ENCODE peak calls at places on chromosomes 6 and 20, in ten cellular contexts. M is heart left ventricle; A is right atrium auricular region; J is ascending aorta; E is H9; I is ovary; P is CD8-positive, alpha-beta T cell; V is adrenal gland; H is left lung; U is psoas muscle. W is an unnamed sample. For H3K9me3 and H3K4me1, the result is how much of the 10 kb centered on the place peaks cover.

GRCh38 chr6:127959869-127960268 is 59.0 kb upstream of the THEMIS start:
- DNase-seq in M (no peak), A (no peak), J (no peak), E (no peak), I (no peak), P (no peak), V (no peak), H (no peak), U (no peak), W (no peak)

GRCh38 chr6:1771324-1771723 is 161.6 kb downstream of the FOXC1 start:
- DNase-seq in M (no peak), A (no peak), J (no peak), E (no peak), I (no peak), P (peak), V (no peak), H (no peak), U (no peak), W (no peak)

GRCh38 chr6:140208286-140208685 is 833.8 kb upstream of the CITED2 start:
- DNase-seq in M (no peak), A (no peak), J (no peak), E (no peak), I (no peak), P (no peak), V (no peak), H (no peak), U (no peak), W (no peak)

GRCh38 chr20:52996130-52996529 is 24.0 kb downstream of the TSHZ2 start:
- DNase-seq in M (no peak), A (no peak), J (no peak), E (no peak), I (no peak), P (no peak), V (no peak), H (no peak), U (no peak), W (no peak)

GRCh38 chr20:4794846-4795245 is 73.1 kb downstream of the PRND start:
- DNase-seq in M (no peak), A (no peak), J (no peak), E (no peak), I (no peak), P (no peak), V (no peak), H (no peak), U (no peak), W (no peak)

GRCh38 chr6:123117145-123117908 is 121.3 kb downstream of the CLVS2 start:
- DNase-seq in M (no peak), A (no peak), J (no peak), E (no peak), I (no peak), P (no peak), V (no peak), H (no peak), U (no peak), W (no peak)

GRCh38 chr20:53983401-53983800 is 87.0 kb downstream of the BCAS1 start:
- DNase-seq in M (no peak), A (no peak), J (no peak), E (no peak), I (no peak), P (no peak), V (no peak), H (no peak), U (no peak), W (no peak)

GRCh38 chr6:119172813-119173212 is 94.3 kb upstream of the FAM184A start:
- DNase-seq in M (no peak), A (no peak), J (no peak), E (no peak), I (no peak), P (no peak), V (no peak), H (no peak), U (no peak), W (no peak)

GRCh38 chr6:107180114-107180513 is 64.8 kb upstream of the BEND3 start:
- DNase-seq in M (no peak), A (no peak), J (no peak), E (no peak), I (no peak), P (no peak), V (no peak), H (no peak), U (no peak), W (no peak)

GRCh38 chr6:100172322-100172713 is 178.3 kb upstream of the MCHR2 start:
- DNase-seq in M (no peak), A (no peak), J (no peak), E (no peak), I (no peak), P (no peak), V (no peak), H (no peak), U (no peak), W (no peak)

GRCh38 chr20:45959126-45959525 is 12.9 kb downstream of the ZNF335 start:
- DNase-seq in M (no peak), A (no peak), J (peak), E (peak), I (no peak), P (no peak), V (peak), H (peak), U (peak), W (no peak)

GRCh38 chr20:37471741-37472235 is 49.3 kb upstream of the NNAT start:
- DNase-seq in M (no peak), A (no peak), J (peak), E (no peak), I (no peak), P (no peak), V (no peak), H (no peak), U (no peak), W (no peak)

GRCh38 chr20:5731753-5732366 is 18.3 kb upstream of the SHLD1 start:
- DNase-seq in M (no peak), A (no peak), J (no peak), E (no peak), I (no peak), P (no peak), V (no peak), H (no peak), U (no peak), W (no peak)

GRCh38 chr6:158323561-158323958 is 11.3 kb downstream of the TULP4 start:
- DNase-seq in M (no peak), A (no peak), J (no peak), E (no peak), I (no peak), P (no peak), V (no peak), H (no peak), U (no peak), W (no peak)

GRCh38 chr6:165468836-165469235 is 159.4 kb upstream of the C6orf118 start:
- DNase-seq in M (no peak), A (no peak), J (no peak), E (no peak), I (no peak), P (no peak), V (no peak), H (no peak), U (no peak), W (no peak)

GRCh38 chr20:46605978-46606816 is 45.1 kb downstream of the SLC13A3 start:
- DNase-seq in M (no peak), A (no peak), J (no peak), E (no peak), I (no peak), P (no peak), V (no peak), H (no peak), U (no peak), W (no peak)

GRCh38 chr6:149233056-149233715 is 84.3 kb upstream of the TAB2 start:
- DNase-seq in M (no peak), A (no peak), J (no peak), E (no peak), I (no peak), P (peak), V (no peak), H (no peak), U (no peak), W (no peak)

GRCh38 chr20:2387180-2387577 is 6.5 kb downstream of the TGM6 start:
- DNase-seq in M (no peak), A (no peak), J (peak), E (peak), I (no peak), P (peak), V (no peak), H (no peak), U (no peak), W (peak)

DNA sequence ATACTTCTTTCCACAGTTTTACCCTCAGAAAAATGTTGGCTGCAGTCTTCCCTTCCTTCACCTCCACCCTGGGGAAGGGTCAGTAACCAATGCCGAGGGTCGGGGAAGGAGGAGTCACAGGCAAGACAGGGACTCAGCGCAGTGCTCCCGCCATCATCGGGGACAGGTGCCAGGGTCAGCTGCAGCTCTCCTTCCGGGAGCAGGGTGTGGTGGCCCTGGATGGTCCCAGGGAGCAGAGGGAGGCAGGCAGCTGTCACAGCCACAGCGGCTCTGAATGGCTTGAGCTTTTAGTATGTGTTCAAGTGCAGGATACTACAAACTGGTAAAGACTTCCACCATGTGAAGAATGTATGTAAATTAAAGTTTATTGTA is 26.0 kb upstream of the PI16 start:
- DNase-seq in M (no peak), A (no peak), J (no peak), E (no peak), I (no peak), P (no peak), V (no peak), H (no peak), U (peak), W (no peak)
- TF ChIP-seq CTCF in M (no peak), A (no peak), J (no peak), E (no peak), I (no peak), P (no peak), V (no peak), H (no peak), U (no peak), W (no peak)

DNA sequence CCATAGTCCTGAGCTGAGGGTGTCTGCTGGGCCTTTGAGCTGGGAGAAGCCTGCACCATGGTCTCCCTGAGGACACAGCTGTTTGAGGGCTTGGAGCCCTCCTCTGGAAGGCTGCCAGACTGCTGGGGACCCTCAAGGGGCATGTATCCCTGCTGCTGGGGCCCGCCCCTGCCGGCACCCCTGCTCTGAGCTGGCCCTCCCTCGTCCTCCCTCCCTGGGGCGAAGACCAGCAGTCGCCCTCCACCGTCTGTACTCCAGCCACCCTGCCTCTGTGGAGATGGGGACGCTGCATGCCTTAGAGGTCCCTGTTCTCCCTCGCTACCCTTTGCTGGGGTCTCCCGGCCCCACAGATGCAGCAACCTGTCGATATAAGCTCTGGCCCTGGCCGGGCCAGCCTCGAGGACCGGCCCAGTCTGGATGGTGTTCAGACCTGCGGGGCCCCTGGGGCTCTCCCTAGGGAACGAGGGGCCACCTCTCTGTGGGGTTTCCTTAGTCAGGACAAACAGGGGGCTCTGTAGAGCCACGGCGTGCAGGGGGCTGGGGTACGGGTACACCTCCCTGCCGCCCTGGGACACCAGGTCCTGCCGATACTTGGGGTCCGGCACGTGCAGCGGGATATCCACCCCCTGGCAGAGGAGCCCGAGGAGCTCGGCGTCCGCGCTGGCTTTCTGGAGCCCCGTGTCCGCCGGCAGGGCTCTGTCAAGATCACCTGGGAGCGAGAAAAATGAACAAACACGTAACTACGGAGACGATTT is 11.0 kb downstream of the DACT2 start:
- DNase-seq in M (no peak), A (no peak), J (no peak), E (no peak), I (no peak), P (no peak), V (no peak), H (no peak), U (no peak), W (no peak)
- H3K9me3 ChIP-seq in M (under half), A (under half), J (under half), E (under half), I (under half), P (under half), V (under half), H (under half), U (under half), W (under half)

GRCh38 chr20:60960500-60960899 is 291.6 kb upstream of the CDH4 start:
- DNase-seq in M (no peak), A (no peak), J (no peak), E (no peak), I (no peak), P (no peak), V (no peak), H (no peak), U (no peak), W (no peak)
- H3K4me1 ChIP-seq in M (under half), A (under half), J (under half), E (under half), I (under half), P (under half), V (under half), H (under half), U (under half), W (under half)

GRCh38 chr6:39791311-39791710 is 865 bp upstream of the DAAM2 start:
- DNase-seq in M (no peak), A (no peak), J (no peak), E (no peak), I (no peak), P (no peak), V (no peak), H (no peak), U (no peak), W (no peak)
- TF ChIP-seq CTCF in M (no peak), A (peak), J (no peak), E (peak), I (no peak), P (no peak), V (no peak), H (no peak), U (no peak), W (no peak)

GRCh38 chr20:11682285-11682684 is 235.4 kb upstream of the BTBD3 start:
- DNase-seq in M (no peak), A (no peak), J (no peak), E (no peak), I (no peak), P (no peak), V (no peak), H (no peak), U (no peak), W (no peak)
- H3K9me3 ChIP-seq in M (under half), A (under half), J (under half), E (under half), I (under half), P (under half), V (under half), H (under half), U (under half), W (under half)

DNA sequence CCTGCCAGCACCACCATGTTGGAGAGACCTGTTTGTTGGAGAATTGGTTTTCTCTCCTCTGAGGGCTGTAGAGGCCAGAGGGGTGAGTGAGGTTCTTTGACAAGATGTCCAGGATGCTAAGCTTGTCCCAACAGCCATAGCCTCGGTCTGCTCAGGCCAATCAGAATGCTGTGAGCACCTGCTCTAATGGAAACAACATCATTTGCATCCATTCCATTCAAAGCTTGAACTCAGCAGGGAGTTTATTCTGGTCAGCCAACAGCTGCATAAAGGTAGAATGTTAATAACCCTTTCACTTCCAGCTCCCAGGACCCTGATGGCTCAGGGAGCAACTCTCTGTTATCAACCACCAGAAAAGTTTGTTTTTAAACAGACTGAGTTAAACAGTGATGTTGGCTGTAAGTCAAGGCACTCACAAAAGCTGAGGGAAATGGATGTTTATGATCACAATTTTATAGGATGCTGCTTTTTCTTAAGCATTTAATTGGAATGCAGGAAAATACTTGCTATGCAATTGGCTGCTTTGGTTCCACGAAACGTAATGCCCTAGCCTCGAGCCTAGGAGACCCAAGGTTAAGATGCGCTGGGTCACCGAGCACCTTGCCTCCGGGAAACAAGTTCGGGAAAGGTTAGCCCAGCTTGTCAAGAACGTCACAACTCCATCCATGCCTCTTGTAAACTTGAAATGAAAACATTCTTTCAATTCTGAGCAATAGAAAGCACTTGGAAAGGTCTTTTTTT is 155.2 kb downstream of the NFATC2 start:
- DNase-seq in M (no peak), A (no peak), J (no peak), E (peak), I (no peak), P (no peak), V (no peak), H (peak), U (no peak), W (no peak)
- H3K4me1 ChIP-seq in M (under half), A (under half), J (under half), E (under half), I (under half), P (under half), V (under half), H (under half), U (under half), W (under half)

DNA sequence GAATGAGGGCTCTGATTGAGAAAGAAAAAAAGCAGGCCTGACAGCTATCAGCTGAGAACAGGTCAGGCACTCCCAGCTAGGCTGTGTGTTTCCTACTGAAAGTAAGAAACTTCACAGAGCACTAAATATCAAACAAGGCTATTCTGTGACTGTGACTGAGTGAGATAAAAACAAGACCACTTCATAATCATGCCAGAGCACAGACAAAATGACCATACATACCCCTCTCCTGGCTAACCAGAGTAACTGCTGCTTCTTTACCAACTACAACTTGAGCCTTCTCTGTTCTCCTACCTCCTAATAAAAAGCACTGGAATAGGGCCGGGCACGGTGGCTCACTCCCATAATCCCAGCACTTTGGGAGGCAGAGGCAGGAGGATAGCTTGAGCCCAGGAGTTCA is 6.8 kb upstream of the BTN1A1 start:
- DNase-seq in M (no peak), A (no peak), J (no peak), E (no peak), I (no peak), P (no peak), V (no peak), H (no peak), U (no peak), W (no peak)
- TF ChIP-seq CTCF in M (no peak), A (no peak), J (no peak), E (peak), I (no peak), P (peak), V (no peak), H (no peak), U (no peak), W (peak)

GRCh38 chr6:54307412-54308036 is 717 bp upstream of the TINAG start:
- DNase-seq in M (no peak), A (no peak), J (no peak), E (no peak), I (no peak), P (no peak), V (no peak), H (no peak), U (no peak), W (no peak)
- H3K9me3 ChIP-seq in M (under half), A (under half), J (under half), E (under half), I (under half), P (under half), V (under half), H (under half), U (under half), W (under half)